ENCODE peak calls at places on chromosomes 5 and 9, in eight cellular contexts. F is iPS DF 6.9, V is psoas muscle, S is colonic mucosa, W is HCT116, J is PC-3, Q is kidney, N is right lobe of liver. R is an unnamed sample.

GRCh38 chr5:72596956-72597355 is 89.7 kb upstream of the ZNF366 start:
- DNase-seq in F (no peak), V (no peak), S (no peak), W (no peak), J (no peak), Q (no peak), N (no peak), R (peak; percentile 24)

GRCh38 chr9:80954521-80954920 is 734.8 kb downstream of the TLE1 start:
- DNase-seq in F (no peak), V (no peak), S (no peak), W (no peak), J (peak; percentile 1), Q (no peak), N (no peak), R (no peak)

GRCh38 chr9:127418037-127418471 is 6.1 kb upstream of the ZNF79 start:
- DNase-seq in F (peak; percentile 57), V (peak; percentile 58), S (no peak), W (peak; percentile 15), J (peak; percentile 14), Q (no peak), N (no peak), R (no peak)

GRCh38 chr5:112002368-112002767 is 245.4 kb upstream of the NREP start:
- DNase-seq in F (no peak), V (no peak), S (no peak), W (no peak), J (no peak), Q (no peak), N (no peak), R (no peak)

GRCh38 chr5:125043781-125044391 is 297.4 kb upstream of the ZNF608 start:
- DNase-seq in F (no peak), V (peak; percentile 59), S (no peak), W (peak; percentile 6), J (peak; percentile 92), Q (peak; percentile 75), N (peak; percentile 93), R (no peak)

GRCh38 chr5:14342306-14342705 is 199.2 kb downstream of the TRIO start:
- DNase-seq in F (no peak), V (no peak), S (no peak), W (no peak), J (no peak), Q (no peak), N (no peak), R (no peak)

GRCh38 chr5:140833993-140834392 is at the start of gene PCDHA7:
- DNase-seq in F (no peak), V (no peak), S (no peak), W (no peak), J (no peak), Q (no peak), N (no peak), R (no peak)

GRCh38 chr5:175902013-175902412 is 30.6 kb downstream of the CPLX2 start:
- DNase-seq in F (no peak), V (no peak), S (no peak), W (no peak), J (no peak), Q (no peak), N (no peak), R (no peak)

GRCh38 chr9:121483473-121484031 is 16.1 kb downstream of the GGTA1 start:
- DNase-seq in F (no peak), V (no peak), S (no peak), W (no peak), J (no peak), Q (no peak), N (no peak), R (no peak)

GRCh38 chr9:121474225-121474947 is 25.3 kb downstream of the GGTA1 start:
- DNase-seq in F (no peak), V (no peak), S (no peak), W (no peak), J (no peak), Q (no peak), N (no peak), R (no peak)

GRCh38 chr9:121476156-121476555 is 23.5 kb downstream of the GGTA1 start:
- DNase-seq in F (no peak), V (no peak), S (no peak), W (no peak), J (no peak), Q (no peak), N (no peak), R (no peak)

GRCh38 chr9:121483049-121483448 is 16.6 kb downstream of the GGTA1 start:
- DNase-seq in F (no peak), V (no peak), S (no peak), W (no peak), J (no peak), Q (no peak), N (no peak), R (no peak)

DNA sequence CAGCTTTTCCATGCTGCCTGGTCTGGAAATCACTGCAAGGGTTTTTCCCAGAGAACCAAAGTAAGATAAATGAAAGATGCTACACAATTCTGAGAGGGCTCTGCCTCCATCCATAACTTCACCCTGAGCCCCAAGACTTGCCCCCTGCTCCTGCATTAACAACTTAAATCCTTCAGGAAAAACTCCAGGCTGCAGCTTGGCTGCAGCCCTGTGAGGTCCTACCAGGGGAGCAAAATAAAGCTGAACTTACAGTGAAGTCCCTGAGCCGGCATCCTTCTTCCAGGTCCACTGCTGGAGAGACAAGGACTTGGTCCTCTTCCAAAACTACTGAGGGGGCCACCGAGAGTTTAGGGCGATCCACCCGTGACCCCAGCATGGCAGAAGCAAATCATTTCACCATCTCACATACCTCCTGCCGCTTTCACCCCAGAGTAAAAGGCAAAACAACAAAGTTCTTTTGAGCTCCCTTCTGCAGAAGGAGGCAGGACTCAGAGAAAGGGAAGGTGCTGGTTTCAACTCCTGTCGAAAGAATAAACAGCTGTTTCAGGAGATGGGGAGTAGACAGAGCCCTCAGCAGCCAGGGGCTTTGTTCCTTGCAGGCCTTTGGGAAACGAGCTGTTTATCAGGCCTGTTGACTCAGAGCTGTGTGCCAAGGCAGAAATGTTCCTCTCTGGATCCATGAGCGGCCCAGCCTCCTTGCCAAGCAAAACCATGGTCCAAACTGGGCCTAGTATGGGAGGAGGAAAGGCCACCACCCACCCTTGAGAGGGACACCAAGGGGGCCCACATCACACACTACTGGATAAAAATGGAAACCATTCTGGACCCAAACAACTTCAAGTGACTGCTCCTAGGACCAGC is 20.6 kb downstream of the GGTA1 start:
- DNase-seq in F (no peak), V (no peak), S (no peak), W (no peak), J (no peak), Q (no peak), N (no peak), R (no peak)
- H3K27ac ChIP-seq in F (no peak overlapping the region), V (no peak overlapping the region), S (no peak overlapping the region), W (no peak overlapping the region), J (no peak overlapping the region), Q (no peak overlapping the region), N (no peak overlapping the region), R (no peak overlapping the region)

DNA sequence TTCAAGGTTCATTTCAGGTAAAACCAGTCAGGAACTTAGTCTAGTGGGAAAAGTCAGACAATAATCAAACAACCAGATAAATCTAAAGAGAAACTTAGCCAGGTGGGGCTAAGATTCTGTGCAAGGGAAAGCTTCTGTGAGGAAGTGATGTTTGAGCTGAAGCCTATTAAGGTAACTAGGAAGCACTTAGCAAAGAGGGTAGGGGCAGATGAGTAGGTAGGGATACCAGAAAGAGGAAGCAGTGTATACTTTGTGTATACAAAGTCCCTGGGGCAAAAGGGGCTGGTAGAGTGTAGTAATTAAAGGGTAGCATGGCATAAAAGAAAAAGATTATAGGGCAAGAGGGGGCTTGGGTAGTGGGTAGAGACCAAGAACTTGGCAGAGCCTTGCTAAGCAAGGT is 3.6 kb upstream of the SPATA24 start:
- DNase-seq in F (no peak), V (no peak), S (no peak), W (no peak), J (no peak), Q (no peak), N (no peak), R (no peak)
- H3K27ac ChIP-seq in F (no peak overlapping the region), V (no peak overlapping the region), S (no peak overlapping the region), W (no peak overlapping the region), J (no peak overlapping the region), Q (no peak overlapping the region), N (no peak overlapping the region), R (no peak overlapping the region)

GRCh38 chr9:105063665-105064247 is 135.8 kb upstream of the ABCA1 start:
- DNase-seq in F (no peak), V (no peak), S (peak; percentile 24), W (no peak), J (peak; percentile 37), Q (no peak), N (peak; percentile 57), R (peak; percentile 96)

GRCh38 chr9:105066265-105066865 is 138.4 kb upstream of the ABCA1 start:
- DNase-seq in F (no peak), V (no peak), S (peak; percentile 27), W (no peak), J (no peak), Q (no peak), N (no peak), R (no peak)

GRCh38 chr9:105067895-105068580 is 140.1 kb upstream of the ABCA1 start:
- DNase-seq in F (no peak), V (no peak), S (no peak), W (no peak), J (peak; percentile 39), Q (no peak), N (no peak), R (no peak)

GRCh38 chr9:105064248-105065118 is 136.5 kb upstream of the ABCA1 start:
- DNase-seq in F (no peak), V (peak; percentile 97), S (peak; percentile 90), W (no peak), J (peak; percentile 77), Q (peak; percentile 95), N (peak; percentile 95), R (peak; percentile 97)

DNA sequence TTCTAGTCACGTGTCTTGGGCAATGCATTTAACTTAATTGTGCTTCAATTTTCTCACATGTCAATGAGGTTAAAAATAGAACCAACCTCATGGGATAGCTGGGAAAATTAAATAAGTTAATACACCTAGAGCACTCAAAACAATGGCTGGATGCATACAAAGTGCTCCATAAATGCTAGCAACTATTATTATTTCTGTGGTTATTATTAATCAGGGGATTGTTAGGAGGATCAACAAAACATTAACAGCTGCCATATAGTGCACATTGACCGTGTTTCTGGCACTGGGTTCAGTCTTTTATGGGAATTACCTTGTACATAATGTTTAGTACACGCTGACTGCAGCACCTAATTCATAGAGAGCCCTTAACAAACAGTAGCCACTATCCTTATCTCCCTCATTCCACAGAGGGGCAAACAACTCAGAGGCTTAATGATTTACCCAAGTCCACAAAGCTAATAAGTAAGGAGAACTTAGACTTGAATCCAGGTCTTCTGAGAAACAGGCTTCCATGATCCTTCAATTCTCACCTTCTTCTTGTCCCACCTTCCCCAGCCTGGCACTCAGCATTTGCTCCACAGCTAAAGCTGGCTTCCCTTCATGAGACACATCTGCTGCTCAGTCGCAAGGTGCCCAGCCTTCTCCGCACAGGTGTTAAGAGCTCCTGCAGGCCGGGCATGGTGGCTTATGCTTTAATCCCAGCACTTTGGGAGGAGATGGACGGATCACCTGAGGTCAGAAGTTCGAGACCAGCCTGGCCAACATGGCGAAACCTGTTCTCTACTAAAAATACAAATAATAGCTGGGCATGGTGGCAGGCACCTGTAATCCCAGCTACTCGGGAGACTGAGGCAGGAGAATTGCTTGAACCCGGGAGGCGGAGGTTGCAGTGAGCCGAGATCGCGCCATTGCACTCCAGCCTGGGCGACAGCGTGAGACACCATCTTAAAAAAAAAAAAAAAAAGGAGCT is 137.4 kb upstream of the ABCA1 start:
- DNase-seq in F (no peak), V (no peak), S (peak; percentile 30), W (no peak), J (no peak), Q (no peak), N (no peak), R (no peak)
- H3K27ac ChIP-seq in F (no peak overlapping the region), V (peak overlapping the region; percentile 88), S (peak overlapping the region; percentile 72), W (no peak overlapping the region), J (peak overlapping the region; percentile 91), Q (no peak overlapping the region), N (peak overlapping the region; percentile 69), R (peak overlapping the region; percentile 100)

DNA sequence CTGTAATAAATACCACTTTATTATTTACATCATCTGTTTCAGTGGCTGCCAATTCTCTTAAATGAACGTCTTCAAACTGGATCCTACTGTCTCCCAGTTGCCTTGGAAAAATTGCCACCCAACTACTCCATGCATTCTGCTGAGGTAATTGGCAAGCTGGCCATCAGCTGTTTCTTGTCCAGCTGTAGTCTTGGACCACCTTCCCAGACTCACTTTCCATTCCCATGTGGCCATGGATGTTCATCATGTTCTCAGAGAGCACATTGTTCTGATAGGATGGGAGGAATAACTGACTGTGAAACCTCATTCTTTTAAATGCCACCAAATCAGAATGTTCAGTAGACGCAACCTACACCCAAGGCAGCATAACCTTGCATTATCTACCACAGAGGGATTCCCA is 157.5 kb downstream of the DOCK8 start:
- DNase-seq in F (no peak), V (no peak), S (no peak), W (no peak), J (no peak), Q (no peak), N (no peak), R (no peak)
- H3K27ac ChIP-seq in F (no peak overlapping the region), V (no peak overlapping the region), S (no peak overlapping the region), W (no peak overlapping the region), J (no peak overlapping the region), Q (no peak overlapping the region), N (no peak overlapping the region), R (no peak overlapping the region)